ENCODE peak calls at places on chromosomes 7 and 10, in seven cellular contexts. W is thoracic aorta, T is colonic mucosa, J is GM04504, S is putamen, X is naive B cell, D is ELR. G is an unnamed sample.

GRCh38 chr7:2508327-2509231 is 11.0 kb upstream of the LFNG start:
- DNase-seq in T (peak), S (no peak), X (peak), W (no peak), J (peak), D (peak), G (peak)

GRCh38 chr10:48506147-48506917 is 98.5 kb downstream of the ARHGAP22 start:
- DNase-seq in T (peak), J (no peak), D (peak), W (no peak), X (no peak), S (no peak), G (no peak)

GRCh38 chr7:37714606-37715005 is 31.0 kb downstream of the GPR141 start:
- DNase-seq in J (no peak), X (no peak), W (no peak), S (no peak), T (no peak), D (no peak), G (no peak)

GRCh38 chr7:44143606-44144250 is 2.6 kb upstream of the MYL7 start:
- DNase-seq in T (no peak), J (no peak), W (no peak), D (no peak), X (no peak), S (no peak), G (no peak)

GRCh38 chr7:85065888-85066485 is 120.9 kb downstream of the SEMA3D start:
- DNase-seq in S (no peak), W (no peak), D (no peak), J (no peak), T (no peak), X (no peak), G (no peak)

GRCh38 chr10:52653510-52653909 is 119.1 kb downstream of the MBL2 start:
- DNase-seq in W (no peak), D (no peak), S (peak), J (no peak), T (no peak), X (no peak), G (no peak)

GRCh38 chr10:62617702-62618451 is 186.6 kb upstream of the ADO start:
- DNase-seq in W (no peak), S (no peak), J (no peak), X (no peak), T (no peak), D (no peak), G (no peak)

GRCh38 chr7:100430450-100431285 is 1.0 kb downstream of the MEPCE start:
- DNase-seq in W (no peak), J (no peak), D (peak), T (peak), S (no peak), X (no peak), G (peak)

GRCh38 chr10:13890617-13891541 is 304.1 kb downstream of the PRPF18 start:
- DNase-seq in J (no peak), X (no peak), T (no peak), W (no peak), D (peak), S (peak), G (peak)

GRCh38 chr10:127874966-127875765 is 17.6 kb downstream of the CLRN3 start:
- DNase-seq in S (no peak), X (no peak), T (peak), D (no peak), J (no peak), W (no peak), G (no peak)

GRCh38 chr10:101226888-101227736 is 2.2 kb downstream of the LBX1 start:
- DNase-seq in S (no peak), J (no peak), W (no peak), D (no peak), T (no peak), X (no peak), G (peak)

GRCh38 chr7:81013036-81013435 is 94.2 kb upstream of the SEMA3C start:
- DNase-seq in T (no peak), W (no peak), S (no peak), X (no peak), J (peak), D (peak), G (no peak)

GRCh38 chr7:29017666-29018065 is 59.5 kb upstream of the TRIL start:
- DNase-seq in D (no peak), T (no peak), J (no peak), S (no peak), W (no peak), X (no peak), G (no peak)

GRCh38 chr10:77408259-77408658 is 229.3 kb downstream of the KCNMA1 start:
- DNase-seq in S (no peak), X (no peak), J (no peak), T (no peak), D (no peak), W (no peak), G (no peak)

GRCh38 chr10:125515571-125515970 is 167.4 kb downstream of the TEX36 start:
- DNase-seq in X (no peak), S (no peak), J (no peak), T (no peak), W (no peak), D (no peak), G (no peak)

GRCh38 chr7:90563286-90563685 is 32.8 kb upstream of the CDK14 start:
- DNase-seq in S (no peak), X (no peak), J (peak), T (no peak), W (no peak), D (no peak), G (no peak)

GRCh38 chr10:106956216-106956915 is 208.1 kb downstream of the SORCS1 start:
- DNase-seq in T (no peak), S (no peak), D (no peak), J (no peak), X (no peak), W (no peak), G (no peak)

GRCh38 chr10:108783897-108784296 is 1139.4 kb downstream of the XPNPEP1 start:
- DNase-seq in T (peak), J (no peak), D (peak), X (peak), S (no peak), W (no peak), G (peak)

GRCh38 chr7:80589561-80590083 is 48.8 kb upstream of the CD36 start:
- DNase-seq in T (no peak), S (no peak), D (no peak), X (no peak), W (no peak), J (no peak), G (no peak)

G was measured in GM20000.